ENCODE peak calls at places on chromosomes 2 and 18, in nine cellular contexts. N, W, R, E, X, Q, H, M and B are unnamed samples.

GRCh38 chr18:27771571-27771970 is 405.4 kb downstream of the CDH2 start:
- DNase-seq in X (no peak), E (no peak), H (no peak), Q (no peak), W (no peak), R (no peak), M (no peak), N (no peak), B (no peak)

GRCh38 chr2:236679906-236680305 is 110.3 kb downstream of the ACKR3 start:
- DNase-seq in W (peak), X (no peak), H (peak), M (no peak), Q (no peak), E (no peak), R (no peak), N (no peak), B (no peak)

GRCh38 chr2:70552501-70553333 is 909 bp downstream of the TGFA start:
- DNase-seq in M (no peak), N (no peak), X (no peak), R (no peak), H (no peak), W (no peak), E (no peak), Q (no peak), B (no peak)

GRCh38 chr2:76599732-76600368 is 889.1 kb upstream of the GCFC2 start:
- DNase-seq in E (no peak), Q (peak), R (peak), M (peak), W (no peak), X (peak), N (no peak), H (peak), B (no peak)

GRCh38 chr2:17822452-17823117 is 6.3 kb downstream of the MSGN1 start:
- DNase-seq in N (no peak), W (no peak), E (no peak), R (no peak), H (no peak), M (no peak), Q (peak), X (no peak), B (no peak)

GRCh38 chr2:95052301-95052700 is 26.8 kb downstream of the MAL start:
- DNase-seq in E (no peak), R (no peak), N (no peak), W (no peak), X (no peak), H (no peak), Q (no peak), M (no peak), B (no peak)

GRCh38 chr2:217789736-217790181 is 213.0 kb downstream of the TNS1 start:
- DNase-seq in N (no peak), W (no peak), X (no peak), E (no peak), M (no peak), H (no peak), Q (no peak), R (no peak), B (no peak)

GRCh38 chr2:33104726-33105125 is 158.0 kb downstream of the LTBP1 start:
- DNase-seq in X (no peak), M (peak), N (no peak), E (no peak), W (no peak), R (no peak), H (peak), Q (no peak), B (no peak)

GRCh38 chr2:181268174-181268867 is 188.9 kb upstream of the ITGA4 start:
- DNase-seq in X (no peak), E (no peak), R (no peak), W (no peak), N (no peak), Q (no peak), H (no peak), M (no peak), B (no peak)